ENCODE peak calls at places on chromosomes 4 and X, in nine cellular contexts. D is aorta; T is psoas muscle; B is endodermal cell; A is effector memory CD4-positive, alpha-beta T cell; U is fibroblast of lung; J is GM12878; P is mesenchymal stem cell; Z is iPS DF 6.9. N is an unnamed sample.

GRCh38 chrX:51361251-51361650 is 28.6 kb downstream of the NUDT10 start:
- DNase-seq in D (no peak), T (no peak), B (peak; percentile 51), A (no peak), U (no peak), J (no peak), P (no peak), Z (no peak), N (no peak)

GRCh38 chrX:46770817-46771163 is 11.9 kb upstream of the SLC9A7 start:
- DNase-seq in D (no peak), T (no peak), B (peak; percentile 22), A (no peak), U (peak; percentile 94), J (no peak), P (peak; percentile 82), Z (no peak), N (peak; percentile 78)

GRCh38 chr4:102345795-102346100 is 466 bp upstream of the SLC39A8 start:
- DNase-seq in D (no peak), T (no peak), B (no peak), A (no peak), U (peak; percentile 6), J (no peak), P (no peak), Z (no peak), N (no peak)

GRCh38 chr4:138562544-138562961 is 320.4 kb upstream of the SLC7A11 start:
- DNase-seq in D (no peak), T (no peak), B (no peak), A (no peak), U (peak; percentile 74), J (peak; percentile 21), P (peak; percentile 74), Z (no peak), N (no peak)

GRCh38 chr4:20127626-20128025 is 124.1 kb upstream of the SLIT2 start:
- DNase-seq in D (no peak), T (no peak), B (no peak), A (no peak), U (peak; percentile 45), J (no peak), P (no peak), Z (no peak), N (peak; percentile 11)

GRCh38 chr4:82833696-82834313 is 35.2 kb upstream of the SCD5 start:
- DNase-seq in D (no peak), T (no peak), B (no peak), A (no peak), U (peak; percentile 88), J (no peak), P (peak; percentile 89), Z (no peak), N (peak; percentile 83)

GRCh38 chr4:158446106-158446505 is 75.6 kb upstream of the RXFP1 start:
- DNase-seq in D (no peak), T (no peak), B (no peak), A (no peak), U (peak; percentile 2), J (no peak), P (no peak), Z (no peak), N (no peak)

GRCh38 chrX:23554304-23554703 is 113.0 kb upstream of the PRDX4 start:
- DNase-seq in D (no peak), T (no peak), B (no peak), A (no peak), U (peak; percentile 49), J (no peak), P (peak; percentile 38), Z (no peak), N (peak; percentile 11)

GRCh38 chr4:169724251-169724650 is 33.5 kb downstream of the HPF1 start:
- DNase-seq in D (no peak), T (no peak), B (no peak), A (no peak), U (peak; percentile 85), J (no peak), P (peak; percentile 17), Z (no peak), N (no peak)

GRCh38 chrX:71619193-71619592 is 882 bp upstream of the CXCR3 start:
- DNase-seq in D (no peak), T (no peak), B (no peak), A (peak; percentile 51), U (peak; percentile 42), J (no peak), P (no peak), Z (no peak), N (no peak)

GRCh38 chrX:112120737-112121136 is 38.2 kb upstream of the TRPC5 start:
- DNase-seq in D (no peak), T (no peak), B (no peak), A (no peak), U (peak; percentile 5), J (no peak), P (peak; percentile 12), Z (no peak), N (no peak)

DNA sequence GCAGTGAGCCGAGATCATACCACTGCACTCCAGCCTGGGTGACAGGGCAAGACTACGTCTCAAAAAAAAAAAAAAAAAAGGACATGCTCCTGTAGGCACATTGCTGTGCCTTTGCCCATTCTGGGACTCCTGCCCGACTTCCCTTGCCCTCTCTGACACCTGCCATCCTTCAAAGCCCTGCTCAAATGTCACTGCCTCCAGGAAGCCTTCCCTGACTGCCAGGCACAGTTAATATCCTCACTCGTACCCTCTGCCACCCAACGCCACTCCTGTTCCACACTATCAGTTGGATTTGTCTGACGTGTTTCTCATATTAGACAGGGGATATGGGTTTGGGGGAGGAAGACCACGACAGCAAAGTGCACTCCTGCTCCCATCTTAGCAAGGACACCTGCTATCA is 12.2 kb upstream of the SH3TC1 start:
- DNase-seq in D (no peak), T (no peak), B (no peak), A (no peak), U (no peak), J (no peak), P (no peak), Z (no peak), N (no peak)
- H3K4me1 ChIP-seq in D (no peaks in the 10 kb centered on the region), T (peaks cover 57% of the 10 kb centered on the region), B (no peaks in the 10 kb centered on the region), A (no peaks in the 10 kb centered on the region), U (peaks cover 36% of the 10 kb centered on the region), J (peaks cover 10% of the 10 kb centered on the region), P (peaks cover 30% of the 10 kb centered on the region), Z (no peaks in the 10 kb centered on the region), N (peaks cover 21% of the 10 kb centered on the region)

DNA sequence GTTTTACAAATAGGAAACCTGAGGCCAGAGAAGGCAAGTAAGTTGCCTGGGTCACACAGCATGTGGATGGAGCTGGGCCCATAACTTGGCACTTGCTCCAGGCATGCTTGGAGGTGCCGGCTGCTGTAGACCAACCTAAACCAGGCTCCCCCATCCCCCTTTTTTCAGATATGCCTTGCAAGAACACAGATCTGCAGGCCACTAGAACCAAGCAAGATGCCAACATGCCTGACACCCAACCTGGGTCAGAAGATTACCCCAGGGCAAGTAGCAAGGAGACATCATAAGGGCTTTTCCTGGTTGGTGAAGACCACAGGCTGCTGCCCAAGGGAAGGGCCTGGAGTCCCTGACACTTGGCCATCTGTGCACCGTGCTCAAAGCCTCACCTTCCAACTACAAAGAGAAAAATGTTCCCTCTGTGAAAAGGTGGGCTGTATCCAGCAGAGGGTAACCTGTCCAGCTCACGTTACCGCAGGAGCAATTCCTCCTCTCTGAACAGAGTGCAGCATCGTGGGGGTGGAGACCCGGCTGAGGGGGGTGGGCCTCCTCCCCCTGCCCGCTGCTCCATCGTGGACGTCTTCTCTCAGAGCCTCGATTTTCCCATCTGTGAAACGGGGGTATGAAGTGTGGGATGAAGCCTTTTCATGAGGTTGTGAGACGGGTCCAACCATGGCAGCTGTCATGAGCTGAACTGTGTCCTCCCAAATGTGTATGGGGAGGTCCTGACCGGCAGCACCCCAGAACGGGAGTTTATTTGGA is 23.0 kb downstream of the HMX1 start:
- DNase-seq in D (no peak), T (no peak), B (peak; percentile 23), A (no peak), U (no peak), J (no peak), P (no peak), Z (no peak), N (no peak)
- H3K27me3 ChIP-seq in D (no peaks in the 10 kb centered on the region), T (no peaks in the 10 kb centered on the region), B (peaks cover 57% of the 10 kb centered on the region), A (peaks cover 4% of the 10 kb centered on the region), U (no peaks in the 10 kb centered on the region), J (no peaks in the 10 kb centered on the region), P (peaks cover 58% of the 10 kb centered on the region), Z (no peaks in the 10 kb centered on the region), N (no peaks in the 10 kb centered on the region)

DNA sequence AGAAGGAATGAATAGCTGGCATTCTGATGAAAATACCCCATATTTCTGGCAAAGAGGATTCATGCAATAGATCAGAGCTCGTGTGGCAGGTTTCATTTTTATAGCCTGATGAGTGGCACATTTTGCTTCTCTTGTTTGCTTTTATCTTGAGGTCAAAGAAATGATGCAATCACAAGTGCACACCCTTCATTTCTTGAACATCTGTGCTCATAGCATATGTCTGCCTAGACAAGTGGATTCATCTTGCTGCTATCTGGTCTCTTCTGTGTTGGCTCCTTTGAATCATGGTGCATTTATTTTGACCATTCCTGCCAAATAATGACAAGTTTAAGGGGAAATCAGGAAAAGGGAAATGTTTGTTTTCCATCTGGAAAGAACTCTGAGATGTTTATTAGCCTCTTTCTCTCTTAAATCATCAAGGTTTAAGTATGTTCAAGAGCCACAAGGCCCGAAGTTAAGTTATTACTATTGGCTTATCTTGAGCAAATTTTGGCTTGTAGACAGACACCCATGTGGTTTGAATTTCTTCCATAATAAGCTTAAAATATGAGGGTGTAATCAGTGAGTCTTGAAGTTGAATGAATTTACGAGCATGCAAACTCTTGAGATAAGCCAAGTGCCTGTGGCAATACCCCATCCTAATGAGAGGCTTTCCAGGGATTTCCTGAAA is 59.3 kb upstream of the HS3ST1 start:
- DNase-seq in D (no peak), T (no peak), B (no peak), A (no peak), U (peak; percentile 87), J (no peak), P (peak; percentile 54), Z (no peak), N (no peak)
- H3K4me1 ChIP-seq in D (no peaks in the 10 kb centered on the region), T (no peaks in the 10 kb centered on the region), B (peaks cover 4% of the 10 kb centered on the region), A (peaks cover 3% of the 10 kb centered on the region), U (no peaks in the 10 kb centered on the region), J (no peaks in the 10 kb centered on the region), P (no peaks in the 10 kb centered on the region), Z (no peaks in the 10 kb centered on the region), N (peaks cover 25% of the 10 kb centered on the region)

DNA sequence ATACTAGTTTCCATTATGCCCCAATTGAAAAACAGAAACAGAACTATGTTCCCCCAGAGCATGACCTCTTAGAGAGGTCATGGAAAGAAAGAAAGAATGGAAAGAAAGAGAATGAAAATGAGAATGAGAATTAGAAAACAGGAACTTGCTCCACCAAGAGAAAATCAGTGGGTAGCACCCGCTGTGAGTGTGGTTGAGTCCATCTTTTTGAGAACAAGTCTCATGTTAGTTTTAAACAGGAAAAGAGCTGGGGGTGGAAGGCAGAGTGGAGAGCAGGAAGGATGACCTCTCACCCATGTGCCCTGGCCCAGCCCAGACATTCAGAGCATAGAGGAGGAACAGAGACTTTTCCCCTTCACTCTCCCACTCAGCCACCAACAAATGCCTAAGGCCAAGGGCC is 4.9 kb downstream of the GSX2 start:
- DNase-seq in D (no peak), T (no peak), B (no peak), A (no peak), U (no peak), J (no peak), P (no peak), Z (no peak), N (no peak)
- H3K27me3 ChIP-seq in D (no peaks in the 10 kb centered on the region), T (no peaks in the 10 kb centered on the region), B (peaks cover 100% of the 10 kb centered on the region), A (peaks cover 65% of the 10 kb centered on the region), U (peaks cover 14% of the 10 kb centered on the region), J (peaks cover 23% of the 10 kb centered on the region), P (peaks cover 72% of the 10 kb centered on the region), Z (peaks cover 68% of the 10 kb centered on the region), N (peaks cover 100% of the 10 kb centered on the region)

GRCh38 chrX:40722930-40723329 is 12.4 kb downstream of the MED14 start:
- DNase-seq in D (no peak), T (no peak), B (no peak), A (no peak), U (no peak), J (no peak), P (no peak), Z (no peak), N (no peak)
- H3K4me1 ChIP-seq in D (no peaks in the 10 kb centered on the region), T (peaks cover 14% of the 10 kb centered on the region), B (no peaks in the 10 kb centered on the region), A (no peaks in the 10 kb centered on the region), U (peaks cover 3% of the 10 kb centered on the region), J (no peaks in the 10 kb centered on the region), P (no peaks in the 10 kb centered on the region), Z (no peaks in the 10 kb centered on the region), N (peaks cover 7% of the 10 kb centered on the region)

N was measured in foreskin keratinocyte.